ENCODE peak calls at places on chromosome 6, in four cellular contexts. One of them, this sample, is unnamed.

GRCh38 chr6:240151-240550 is 52.1 kb upstream of the DUSP22 start:
- DNase-seq in AG04450: no peak
- DNase-seq in Karpas-422: no peak
- DNase-seq in epithelial cell of prostate: no peak
- DNase-seq in this sample: no peak

GRCh38 chr6:52310932-52311331 is 26.4 kb upstream of the MCM3 start:
- DNase-seq in AG04450: no peak
- DNase-seq in Karpas-422: no peak
- DNase-seq in epithelial cell of prostate: no peak
- DNase-seq in this sample: no peak

GRCh38 chr6:46985943-46986342 is 56.2 kb downstream of the ADGRF1 start:
- DNase-seq in AG04450: no peak
- DNase-seq in Karpas-422: no peak
- DNase-seq in epithelial cell of prostate: no peak
- DNase-seq in this sample: no peak

GRCh38 chr6:39153766-39154397 is 38.9 kb upstream of the SAYSD1 start:
- DNase-seq in AG04450: no peak
- DNase-seq in Karpas-422: no peak
- DNase-seq in epithelial cell of prostate: no peak
- DNase-seq in this sample: no peak

GRCh38 chr6:68307301-68307700 is 327.8 kb upstream of the ADGRB3 start:
- DNase-seq in AG04450: no peak
- DNase-seq in Karpas-422: no peak
- DNase-seq in epithelial cell of prostate: no peak
- DNase-seq in this sample: no peak

GRCh38 chr6:27250277-27250954 is 2.9 kb downstream of the PRSS16 start:
- DNase-seq in AG04450: no peak
- DNase-seq in Karpas-422: no peak
- DNase-seq in epithelial cell of prostate: no peak
- DNase-seq in this sample: no peak

GRCh38 chr6:63572733-63573139 is 456 bp downstream of the LOC128125822 start:
- DNase-seq in AG04450: no peak
- DNase-seq in Karpas-422: no peak
- DNase-seq in epithelial cell of prostate: no peak
- DNase-seq in this sample: no peak

GRCh38 chr6:169623975-169624374 is 77.9 kb downstream of the WDR27 start:
- DNase-seq in AG04450: no peak
- DNase-seq in Karpas-422: no peak
- DNase-seq in epithelial cell of prostate: no peak
- DNase-seq in this sample: no peak

GRCh38 chr6:41546475-41546865 is 289 bp downstream of the FOXP4 start:
- DNase-seq in AG04450: no peak
- DNase-seq in Karpas-422: peak
- DNase-seq in epithelial cell of prostate: no peak
- DNase-seq in this sample: no peak

GRCh38 chr6:124798942-124799496 is 163.2 kb upstream of the RNF217 start:
- DNase-seq in AG04450: no peak
- DNase-seq in Karpas-422: no peak
- DNase-seq in epithelial cell of prostate: no peak
- DNase-seq in this sample: no peak

GRCh38 chr6:31792741-31793140 is 2.8 kb downstream of the VARS1 start:
- DNase-seq in AG04450: no peak
- DNase-seq in Karpas-422: no peak
- DNase-seq in epithelial cell of prostate: peak
- DNase-seq in this sample: no peak

GRCh38 chr6:17032595-17033591 is 69.0 kb upstream of the STMND1 start:
- DNase-seq in AG04450: peak
- DNase-seq in Karpas-422: no peak
- DNase-seq in epithelial cell of prostate: no peak
- DNase-seq in this sample: no peak
- H3K27ac ChIP-seq in AG04450: peak
- H3K27ac ChIP-seq in Karpas-422: no peak
- H3K27ac ChIP-seq in epithelial cell of prostate: peak
- H3K27ac ChIP-seq in this sample: no peak

GRCh38 chr6:85435872-85436271 is 14.0 kb upstream of the NT5E start:
- DNase-seq in AG04450: no peak
- DNase-seq in Karpas-422: no peak
- DNase-seq in epithelial cell of prostate: no peak
- DNase-seq in this sample: no peak
- H3K27ac ChIP-seq in AG04450: no peak
- H3K27ac ChIP-seq in Karpas-422: no peak
- H3K27ac ChIP-seq in epithelial cell of prostate: no peak
- H3K27ac ChIP-seq in this sample: no peak

GRCh38 chr6:149438855-149439254 is 38.8 kb downstream of the SUMO4 start:
- DNase-seq in AG04450: no peak
- DNase-seq in Karpas-422: peak
- DNase-seq in epithelial cell of prostate: no peak
- DNase-seq in this sample: no peak
- H3K27ac ChIP-seq in AG04450: no peak
- H3K27ac ChIP-seq in Karpas-422: no peak
- H3K27ac ChIP-seq in epithelial cell of prostate: no peak
- H3K27ac ChIP-seq in this sample: no peak

GRCh38 chr6:53795702-53796450 is 1.1 kb downstream of the LRRC1 start:
- DNase-seq in AG04450: no peak
- DNase-seq in Karpas-422: no peak
- DNase-seq in epithelial cell of prostate: no peak
- DNase-seq in this sample: peak

GRCh38 chr6:53796451-53796780 is 1.6 kb downstream of the LRRC1 start:
- DNase-seq in AG04450: no peak
- DNase-seq in Karpas-422: no peak
- DNase-seq in epithelial cell of prostate: no peak
- DNase-seq in this sample: no peak

GRCh38 chr6:53794720-53795253 is at the start of gene LRRC1:
- DNase-seq in AG04450: peak
- DNase-seq in Karpas-422: peak
- DNase-seq in epithelial cell of prostate: no peak
- DNase-seq in this sample: peak

GRCh38 chr6:53794073-53794719 is 609 bp upstream of the LRRC1 start:
- DNase-seq in AG04450: peak
- DNase-seq in Karpas-422: peak
- DNase-seq in epithelial cell of prostate: no peak
- DNase-seq in this sample: peak

DNA sequence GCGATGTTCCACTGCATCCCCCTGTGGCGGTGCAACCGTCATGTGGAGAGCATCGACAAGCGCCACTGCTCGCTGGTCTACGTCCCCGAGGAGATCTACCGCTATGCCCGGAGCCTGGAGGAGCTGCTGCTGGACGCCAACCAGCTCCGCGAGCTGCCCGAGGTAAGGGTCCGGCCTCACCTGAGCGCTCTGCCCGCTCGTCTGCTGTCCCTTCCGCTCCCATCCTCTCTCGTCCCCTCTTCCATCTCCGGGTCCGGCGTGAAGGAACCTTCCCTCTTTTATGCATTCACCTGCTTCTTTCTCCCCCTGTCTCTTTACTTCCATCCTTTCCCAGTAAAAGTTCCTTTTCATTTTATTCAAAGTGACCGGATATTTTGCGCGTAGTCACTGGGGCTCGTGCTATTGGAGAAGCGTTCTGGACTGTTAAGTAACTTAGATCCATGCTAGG is 473 bp downstream of the LRRC1 start:
- DNase-seq in AG04450: no peak
- DNase-seq in Karpas-422: no peak
- DNase-seq in epithelial cell of prostate: no peak
- DNase-seq in this sample: no peak
- H3K27ac ChIP-seq in AG04450: peak
- H3K27ac ChIP-seq in Karpas-422: no peak
- H3K27ac ChIP-seq in epithelial cell of prostate: peak
- H3K27ac ChIP-seq in this sample: no peak

GRCh38 chr6:13407368-13407708 is 79.0 kb upstream of the TBC1D7 start:
- DNase-seq in AG04450: no peak
- DNase-seq in Karpas-422: no peak
- DNase-seq in epithelial cell of prostate: no peak
- DNase-seq in this sample: no peak
- H3K27ac ChIP-seq in AG04450: peak
- H3K27ac ChIP-seq in Karpas-422: peak
- H3K27ac ChIP-seq in epithelial cell of prostate: peak
- H3K27ac ChIP-seq in this sample: no peak

GRCh38 chr6:33557376-33557775 is 22.7 kb downstream of the BAK1 start:
- DNase-seq in AG04450: no peak
- DNase-seq in Karpas-422: no peak
- DNase-seq in epithelial cell of prostate: no peak
- DNase-seq in this sample: no peak

DNA sequence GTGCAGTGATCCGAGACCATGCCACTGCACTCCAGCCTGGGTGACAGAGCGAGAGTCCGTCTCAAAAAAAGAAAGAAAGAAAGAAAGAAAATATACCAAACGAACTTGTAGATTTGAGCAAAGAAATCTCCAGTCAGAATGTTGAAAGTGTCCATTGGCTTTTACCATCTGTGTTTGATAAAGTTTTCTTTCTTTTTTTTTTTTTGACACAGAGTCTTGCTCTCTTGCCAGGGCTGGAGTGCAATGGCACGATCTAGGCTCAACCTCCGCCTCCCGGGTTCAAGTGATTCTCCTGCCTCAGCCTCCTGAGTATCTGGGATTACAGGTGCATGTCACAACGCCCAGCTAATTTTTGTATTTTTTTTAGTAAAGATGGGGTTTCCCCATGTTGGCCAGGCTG is 21.3 kb downstream of the BAK1 start:
- DNase-seq in AG04450: no peak
- DNase-seq in Karpas-422: no peak
- DNase-seq in epithelial cell of prostate: no peak
- DNase-seq in this sample: no peak
- H3K27ac ChIP-seq in AG04450: no peak
- H3K27ac ChIP-seq in Karpas-422: no peak
- H3K27ac ChIP-seq in epithelial cell of prostate: no peak
- H3K27ac ChIP-seq in this sample: no peak

DNA sequence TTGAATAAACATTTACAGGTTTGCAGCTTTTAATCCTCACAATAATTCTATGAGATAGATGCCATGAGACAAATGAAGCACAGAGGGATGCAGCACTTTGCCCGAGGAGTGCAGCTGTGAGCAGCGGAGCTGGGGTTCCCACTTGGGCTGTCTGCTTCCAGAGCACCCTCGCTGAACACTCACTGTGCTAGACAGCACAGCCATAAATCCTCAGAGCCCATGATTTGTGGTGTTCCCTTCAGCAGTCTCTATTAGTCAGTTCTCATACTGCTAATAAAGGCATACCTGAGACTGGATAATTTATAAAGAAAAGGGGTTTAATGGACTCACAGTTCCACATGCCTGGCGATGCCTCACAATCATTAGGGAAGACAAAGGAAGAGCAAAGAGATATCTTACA is 25.2 kb upstream of the CTAGE9 start:
- DNase-seq in AG04450: no peak
- DNase-seq in Karpas-422: no peak
- DNase-seq in epithelial cell of prostate: no peak
- DNase-seq in this sample: no peak
- H3K27ac ChIP-seq in AG04450: no peak
- H3K27ac ChIP-seq in Karpas-422: no peak
- H3K27ac ChIP-seq in epithelial cell of prostate: no peak
- H3K27ac ChIP-seq in this sample: no peak

DNA sequence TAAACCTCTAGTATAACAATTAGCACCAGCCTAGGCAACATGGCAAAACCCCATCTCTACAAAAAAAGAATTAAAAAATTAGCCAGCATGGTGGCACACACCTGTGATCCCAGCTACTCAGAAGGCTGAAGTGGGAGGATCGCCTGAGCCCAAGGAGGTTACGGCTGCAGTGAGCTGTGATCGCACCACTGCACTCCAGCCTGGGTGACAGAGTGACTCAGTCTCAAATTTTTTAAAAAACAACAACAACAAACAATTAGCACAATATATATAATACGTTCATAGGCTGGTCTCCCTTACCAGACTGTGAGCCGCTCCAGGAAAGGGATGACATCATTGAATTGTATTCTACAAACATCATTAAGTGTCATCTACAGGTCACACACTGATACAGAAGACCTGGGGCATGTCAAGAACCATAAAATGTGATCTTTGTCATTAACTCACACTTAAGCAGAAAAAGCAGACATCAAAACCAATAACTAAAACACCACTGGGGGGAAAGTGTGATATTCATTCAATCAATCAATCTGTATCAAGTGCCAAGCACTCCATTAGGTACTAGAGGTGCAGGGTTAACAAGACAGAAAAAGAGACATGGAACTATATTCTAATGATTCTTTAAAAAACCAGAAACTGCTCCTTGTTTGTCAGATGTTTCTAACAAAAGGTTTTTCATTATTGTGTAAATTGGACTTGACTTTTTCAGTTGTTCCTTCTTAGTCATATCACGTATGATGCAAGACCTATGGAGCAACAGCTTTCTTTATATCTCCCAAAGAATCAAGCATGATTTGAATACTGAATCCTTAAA is 17.8 kb downstream of the MAP3K5 start:
- DNase-seq in AG04450: peak
- DNase-seq in Karpas-422: no peak
- DNase-seq in epithelial cell of prostate: peak
- DNase-seq in this sample: no peak
- H3K27ac ChIP-seq in AG04450: no peak
- H3K27ac ChIP-seq in Karpas-422: no peak
- H3K27ac ChIP-seq in epithelial cell of prostate: peak
- H3K27ac ChIP-seq in this sample: no peak

DNA sequence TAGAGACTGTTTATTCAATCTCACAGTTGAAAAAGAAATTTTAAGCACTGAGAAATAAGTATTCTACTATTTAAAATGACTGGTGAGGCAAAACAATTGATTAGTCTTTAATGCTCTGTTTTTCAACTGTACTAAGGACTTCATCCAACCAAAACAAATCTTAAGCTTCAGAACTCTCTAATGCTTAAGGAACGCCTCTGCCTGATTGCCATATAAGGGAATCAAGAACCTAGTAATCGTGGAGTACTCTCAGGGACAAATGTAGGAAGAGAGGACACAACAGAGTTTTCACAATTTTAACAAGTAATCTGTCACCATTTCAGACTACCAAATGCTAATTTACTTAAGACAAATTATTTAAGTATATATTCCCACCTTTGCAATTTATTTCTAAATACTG is 16.1 kb downstream of the FBXO30 start:
- DNase-seq in AG04450: no peak
- DNase-seq in Karpas-422: no peak
- DNase-seq in epithelial cell of prostate: no peak
- DNase-seq in this sample: no peak
- H3K27ac ChIP-seq in AG04450: no peak
- H3K27ac ChIP-seq in Karpas-422: no peak
- H3K27ac ChIP-seq in epithelial cell of prostate: no peak
- H3K27ac ChIP-seq in this sample: no peak

This sample was measured in CD8-positive, alpha-beta T cell.